ENCODE peak calls at places on chromosomes 2 and 18, in four cellular contexts. N is IMR-90, A is HepG2, X is heart left ventricle. W is an unnamed sample.

GRCh38 chr18:12703096-12703567 is 290 bp downstream of the PSMG2 start:
- ATAC-seq in N (no peak), A (no peak), X (no peak), W (peak)

GRCh38 chr2:73156539-73157124 is 43.9 kb upstream of the RAB11FIP5 start:
- ATAC-seq in N (peak), A (peak), X (peak), W (peak)

GRCh38 chr2:64906853-64907536 is 82.2 kb upstream of the SLC1A4 start:
- ATAC-seq in N (no peak), A (peak), X (no peak), W (no peak)

GRCh38 chr2:100907832-100908231 is 87.9 kb downstream of the NPAS2 start:
- ATAC-seq in N (no peak), A (no peak), X (no peak), W (no peak)

GRCh38 chr2:232421189-232421785 is 14.6 kb downstream of the ALPG start:
- ATAC-seq in N (no peak), A (no peak), X (no peak), W (no peak)

GRCh38 chr2:127423476-127423840 is 5.2 kb downstream of the PROC start:
- ATAC-seq in N (peak), A (no peak), X (no peak), W (no peak)

GRCh38 chr18:75125359-75126331 is 83.3 kb downstream of the PTGR3 start:
- ATAC-seq in N (no peak), A (peak), X (peak), W (no peak)

GRCh38 chr2:85753525-85754312 is at the start of gene ATOH8:
- ATAC-seq in N (peak), A (peak), X (peak), W (peak)

GRCh38 chr18:75238786-75239185 is 28.2 kb downstream of the TSHZ1 start:
- ATAC-seq in N (no peak), A (no peak), X (no peak), W (no peak)

GRCh38 chr18:34866310-34866709 is 156.2 kb downstream of the DTNA start:
- ATAC-seq in N (no peak), A (no peak), X (no peak), W (no peak)

GRCh38 chr2:230552181-230552580 is 136.2 kb downstream of the SP100 start:
- ATAC-seq in N (no peak), A (no peak), X (no peak), W (no peak)

GRCh38 chr2:26314243-26314642 is 31.7 kb upstream of the SELENOI start:
- ATAC-seq in N (no peak), A (peak), X (no peak), W (no peak)

GRCh38 chr2:68366083-68366560 is 1.0 kb downstream of the PLEK start:
- ATAC-seq in N (no peak), A (no peak), X (peak), W (no peak)

GRCh38 chr2:210169871-210170441 is 1.3 kb downstream of the KANSL1L start:
- ATAC-seq in N (no peak), A (no peak), X (no peak), W (peak)

GRCh38 chr2:107712857-107713256 is 113.8 kb upstream of the RGPD4 start:
- ATAC-seq in N (no peak), A (peak), X (no peak), W (no peak)

GRCh38 chr18:11817229-11817628 is 34.0 kb upstream of the CHMP1B start:
- ATAC-seq in N (no peak), A (no peak), X (no peak), W (no peak)

GRCh38 chr2:17191223-17191622 is 327.0 kb downstream of the RAD51AP2 start:
- ATAC-seq in N (no peak), A (no peak), X (no peak), W (no peak)

GRCh38 chr2:199414465-199414864 is 43.3 kb downstream of the SATB2 start:
- ATAC-seq in N (no peak), A (no peak), X (no peak), W (no peak)

GRCh38 chr2:218386505-218387368 is 4.7 kb downstream of the SLC11A1 start:
- ATAC-seq in N (no peak), A (peak), X (no peak), W (no peak)

GRCh38 chr2:37654932-37655331 is 16.5 kb downstream of the CDC42EP3 start:
- ATAC-seq in N (no peak), A (no peak), X (peak), W (no peak)

GRCh38 chr2:207163053-207163814 is 2.5 kb downstream of the KLF7 start:
- ATAC-seq in N (peak), A (peak), X (no peak), W (peak)

DNA sequence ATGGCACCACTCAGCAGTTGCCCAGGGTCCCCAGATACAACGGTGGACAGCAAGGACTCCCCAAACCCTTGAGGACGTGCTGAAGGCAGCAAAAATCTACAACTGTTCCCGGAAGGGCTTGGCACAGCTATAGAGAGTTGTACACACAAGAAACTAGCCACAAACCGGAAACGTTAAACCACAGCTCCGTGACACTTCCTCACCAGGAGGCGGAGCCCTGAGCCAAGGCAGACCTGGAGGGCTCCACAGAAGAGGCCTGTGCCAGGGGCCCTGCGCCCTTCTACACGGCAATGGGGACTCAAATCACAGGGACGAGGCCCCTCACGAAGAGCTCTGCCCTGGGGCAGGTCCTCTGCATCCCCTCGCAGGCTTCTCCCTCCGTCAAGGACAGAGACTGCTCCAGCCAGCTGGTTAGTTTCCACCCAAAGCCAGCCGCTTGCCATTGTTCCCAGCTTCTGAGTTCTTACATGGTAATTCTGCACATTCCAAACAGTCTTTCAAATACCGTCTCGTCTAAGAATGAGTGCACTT is 133.3 kb downstream of the HDAC4 start:
- ATAC-seq in N (peak), A (peak), X (peak), W (peak)
- TF ChIP-seq POLR2A in N (peak), A (no peak), X (no peak), W (no peak)

DNA sequence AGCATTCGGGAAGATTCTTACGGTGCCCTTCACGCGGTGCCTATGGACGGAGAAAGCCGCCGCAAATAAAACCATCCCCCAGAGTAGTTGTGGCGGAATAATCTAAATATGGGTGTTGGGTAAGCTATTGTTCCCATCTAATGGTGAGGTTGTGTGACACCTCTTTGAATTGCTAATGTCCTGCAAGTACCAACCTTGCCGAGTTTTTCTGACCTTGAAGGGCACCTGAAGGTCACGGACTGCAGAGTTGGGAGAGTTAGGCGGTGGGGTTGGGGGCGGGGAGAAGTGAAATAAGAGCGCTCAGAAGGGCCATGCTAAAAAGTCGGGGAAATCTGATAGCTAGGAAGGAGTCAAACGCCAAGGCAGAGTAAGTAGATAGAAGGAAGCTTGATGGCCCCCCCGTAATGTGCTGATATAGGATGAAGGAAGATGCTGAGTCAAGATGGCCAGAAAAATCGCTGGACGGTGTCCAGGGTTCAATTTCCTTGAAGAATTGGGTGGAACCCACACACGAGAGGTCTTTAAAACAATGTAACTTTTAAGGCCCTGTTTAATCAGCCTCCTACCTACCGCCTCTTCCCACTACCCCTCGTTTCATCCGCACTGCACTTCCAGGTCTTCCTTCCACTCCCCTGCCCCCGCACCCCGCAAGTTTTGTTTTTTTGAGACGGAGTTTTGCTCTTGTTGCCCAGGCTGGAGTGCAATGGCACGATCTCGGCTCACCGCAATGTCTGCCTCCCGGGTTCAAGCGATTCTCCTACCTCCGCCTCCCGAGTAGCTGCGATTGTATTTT is 602 bp downstream of the KATNAL2 start:
- ATAC-seq in N (peak), A (peak), X (peak), W (peak)
- TF ChIP-seq POLR2A in N (no peak), A (no peak), X (no peak), W (no peak)

GRCh38 chr2:98297817-98298684 is 48.2 kb upstream of the CNGA3 start:
- ATAC-seq in N (no peak), A (no peak), X (no peak), W (no peak)

GRCh38 chr2:98296435-98296834 is 49.8 kb upstream of the CNGA3 start:
- ATAC-seq in N (no peak), A (peak), X (no peak), W (no peak)

GRCh38 chr2:98299506-98299905 is 46.8 kb upstream of the CNGA3 start:
- ATAC-seq in N (no peak), A (no peak), X (no peak), W (no peak)

GRCh38 chr2:98300475-98300874 is 45.8 kb upstream of the CNGA3 start:
- ATAC-seq in N (no peak), A (no peak), X (no peak), W (no peak)

DNA sequence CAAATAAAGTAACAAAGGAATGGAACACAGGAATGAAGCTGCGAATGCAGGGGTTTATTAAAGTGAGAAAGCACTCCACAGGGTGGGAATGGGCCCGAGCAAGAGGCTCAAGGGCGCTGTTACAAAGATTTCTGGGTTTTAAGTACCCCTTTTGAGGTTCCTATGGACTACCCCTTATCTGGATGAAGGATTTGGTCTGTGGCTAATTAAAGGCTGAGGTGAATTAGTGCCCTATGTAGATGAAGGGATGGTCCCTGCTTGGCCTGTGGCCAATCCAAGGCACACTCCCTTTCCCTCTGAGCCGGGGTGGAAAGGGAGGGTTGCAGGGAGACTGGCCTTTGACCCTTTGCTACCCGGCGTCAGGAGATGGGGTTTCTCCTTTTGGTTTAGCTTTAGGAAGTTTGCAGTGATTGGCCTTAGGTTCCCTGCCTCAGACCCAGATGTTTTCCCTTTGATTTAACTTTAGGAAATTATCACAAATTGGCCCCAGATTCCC is 47.5 kb upstream of the CNGA3 start:
- ATAC-seq in N (no peak), A (no peak), X (no peak), W (no peak)
- TF ChIP-seq POLR2A in N (no peak), A (no peak), X (no peak), W (no peak)

GRCh38 chr2:227783404-227784138 is 30.1 kb upstream of the CCL20 start:
- ATAC-seq in N (no peak), A (no peak), X (no peak), W (no peak)
- TF ChIP-seq POLR2A in N (no peak), A (no peak), X (no peak), W (no peak)

GRCh38 chr2:28895189-28895893 is 874 bp downstream of the WDR43 start:
- ATAC-seq in N (peak), A (no peak), X (peak), W (no peak)

GRCh38 chr2:28896906-28897305 is 2.4 kb downstream of the WDR43 start:
- ATAC-seq in N (peak), A (no peak), X (no peak), W (no peak)

GRCh38 chr2:28893488-28893887 is 979 bp upstream of the WDR43 start:
- ATAC-seq in N (no peak), A (no peak), X (no peak), W (no peak)

GRCh38 chr2:28898048-28898447 is 3.6 kb downstream of the WDR43 start:
- ATAC-seq in N (no peak), A (no peak), X (no peak), W (no peak)

GRCh38 chr2:28894470-28895188 is at the start of gene WDR43:
- ATAC-seq in N (peak), A (peak), X (peak), W (peak)
- TF ChIP-seq POLR2A in N (peak), A (peak), X (no peak), W (peak)

DNA sequence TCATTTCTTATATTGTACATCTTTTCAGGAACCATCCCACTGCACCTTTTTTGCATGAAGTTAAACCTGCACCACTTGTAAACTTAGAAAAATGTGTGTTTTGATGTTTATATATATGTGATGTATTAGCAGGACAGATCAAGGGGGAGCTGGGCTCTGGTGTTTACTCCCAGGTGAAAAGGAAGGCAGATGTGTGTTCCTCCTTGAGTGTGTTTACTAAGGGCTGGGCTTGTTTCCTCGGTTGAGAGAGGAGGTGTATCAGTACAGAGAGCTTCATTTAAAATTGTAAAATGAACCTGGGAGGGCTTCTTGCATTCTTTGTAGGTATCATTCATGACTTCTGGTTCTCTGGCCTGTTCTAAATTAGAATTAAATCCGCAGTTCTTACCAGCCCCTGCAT is 14.8 kb downstream of the LPIN1 start:
- ATAC-seq in N (no peak), A (no peak), X (no peak), W (no peak)
- TF ChIP-seq POLR2A in N (no peak), A (no peak), X (no peak), W (no peak)

W was measured in gastroesophageal sphincter.